ENCODE peak calls at places on chromosomes 6 and 20, in ten cellular contexts. One of them, this sample, is unnamed.
A peak's percentile ranks its signal among the peaks of the same experiment; 100 is the strongest.

GRCh38 chr6:126667728-126668127 is 327.8 kb downstream of the CENPW start:
- DNase-seq in ascending aorta: no peak
- DNase-seq in cardiac fibroblast: no peak
- DNase-seq in NCI-H2171 treated with DMSO at 0.1 percent for 48 hours: no peak
- DNase-seq in effector CD4-positive, alpha-beta T cell: no peak
- DNase-seq in NCI-H510A treated with DMSO at 0.1 percent for 48 hours: no peak
- DNase-seq in endothelial cell: no peak
- DNase-seq in LoVo: no peak
- DNase-seq in stimulated activated CD8-positive, alpha-beta memory T cell treated with anti-CD3 and anti-CD28 coated beads, Interleukin-2, amount 100 ng/mL, for 48 hours: no peak
- DNase-seq in mesothelial cell of epicardium: no peak
- DNase-seq in this sample: no peak

GRCh38 chr20:34979366-34980153 is 23.9 kb downstream of the MYH7B start:
- DNase-seq in NCI-H2171 treated with DMSO at 0.1 percent for 48 hours: no peak
- DNase-seq in cardiac fibroblast: no peak
- DNase-seq in endothelial cell: no peak
- DNase-seq in mesothelial cell of epicardium: no peak
- DNase-seq in stimulated activated CD8-positive, alpha-beta memory T cell treated with anti-CD3 and anti-CD28 coated beads, Interleukin-2, amount 100 ng/mL, for 48 hours: peak; percentile 12
- DNase-seq in NCI-H510A treated with DMSO at 0.1 percent for 48 hours: no peak
- DNase-seq in LoVo: no peak
- DNase-seq in effector CD4-positive, alpha-beta T cell: no peak
- DNase-seq in ascending aorta: no peak
- DNase-seq in this sample: no peak

GRCh38 chr20:24376523-24377085 is 92.8 kb upstream of the SYNDIG1 start:
- DNase-seq in LoVo: no peak
- DNase-seq in ascending aorta: peak; percentile 22
- DNase-seq in NCI-H2171 treated with DMSO at 0.1 percent for 48 hours: no peak
- DNase-seq in effector CD4-positive, alpha-beta T cell: no peak
- DNase-seq in NCI-H510A treated with DMSO at 0.1 percent for 48 hours: no peak
- DNase-seq in endothelial cell: no peak
- DNase-seq in cardiac fibroblast: peak; percentile 56
- DNase-seq in stimulated activated CD8-positive, alpha-beta memory T cell treated with anti-CD3 and anti-CD28 coated beads, Interleukin-2, amount 100 ng/mL, for 48 hours: no peak
- DNase-seq in mesothelial cell of epicardium: no peak
- DNase-seq in this sample: no peak

GRCh38 chr20:51428451-51429143 is 113.9 kb downstream of the NFATC2 start:
- DNase-seq in ascending aorta: peak; percentile 76
- DNase-seq in effector CD4-positive, alpha-beta T cell: no peak
- DNase-seq in NCI-H2171 treated with DMSO at 0.1 percent for 48 hours: no peak
- DNase-seq in stimulated activated CD8-positive, alpha-beta memory T cell treated with anti-CD3 and anti-CD28 coated beads, Interleukin-2, amount 100 ng/mL, for 48 hours: no peak
- DNase-seq in LoVo: no peak
- DNase-seq in mesothelial cell of epicardium: peak; percentile 72
- DNase-seq in NCI-H510A treated with DMSO at 0.1 percent for 48 hours: no peak
- DNase-seq in cardiac fibroblast: peak; percentile 37
- DNase-seq in endothelial cell: peak; percentile 20
- DNase-seq in this sample: no peak

GRCh38 chr20:63092660-63093215 is 86.0 kb upstream of the BHLHE23 start:
- DNase-seq in endothelial cell: no peak
- DNase-seq in cardiac fibroblast: no peak
- DNase-seq in stimulated activated CD8-positive, alpha-beta memory T cell treated with anti-CD3 and anti-CD28 coated beads, Interleukin-2, amount 100 ng/mL, for 48 hours: no peak
- DNase-seq in ascending aorta: peak; percentile 44
- DNase-seq in LoVo: no peak
- DNase-seq in NCI-H510A treated with DMSO at 0.1 percent for 48 hours: no peak
- DNase-seq in NCI-H2171 treated with DMSO at 0.1 percent for 48 hours: no peak
- DNase-seq in mesothelial cell of epicardium: no peak
- DNase-seq in effector CD4-positive, alpha-beta T cell: no peak
- DNase-seq in this sample: no peak

GRCh38 chr6:80134065-80134464 is 27.6 kb downstream of the BCKDHB start:
- DNase-seq in effector CD4-positive, alpha-beta T cell: no peak
- DNase-seq in endothelial cell: no peak
- DNase-seq in NCI-H510A treated with DMSO at 0.1 percent for 48 hours: no peak
- DNase-seq in mesothelial cell of epicardium: no peak
- DNase-seq in NCI-H2171 treated with DMSO at 0.1 percent for 48 hours: no peak
- DNase-seq in cardiac fibroblast: no peak
- DNase-seq in ascending aorta: no peak
- DNase-seq in stimulated activated CD8-positive, alpha-beta memory T cell treated with anti-CD3 and anti-CD28 coated beads, Interleukin-2, amount 100 ng/mL, for 48 hours: no peak
- DNase-seq in LoVo: no peak
- DNase-seq in this sample: no peak

GRCh38 chr6:170024940-170025339 is 265.9 kb downstream of the DLL1 start:
- DNase-seq in mesothelial cell of epicardium: no peak
- DNase-seq in stimulated activated CD8-positive, alpha-beta memory T cell treated with anti-CD3 and anti-CD28 coated beads, Interleukin-2, amount 100 ng/mL, for 48 hours: no peak
- DNase-seq in endothelial cell: no peak
- DNase-seq in cardiac fibroblast: peak; percentile 7
- DNase-seq in effector CD4-positive, alpha-beta T cell: no peak
- DNase-seq in LoVo: no peak
- DNase-seq in NCI-H510A treated with DMSO at 0.1 percent for 48 hours: no peak
- DNase-seq in ascending aorta: peak; percentile 58
- DNase-seq in NCI-H2171 treated with DMSO at 0.1 percent for 48 hours: peak; percentile 48
- DNase-seq in this sample: no peak

GRCh38 chr6:142728910-142729481 is 216.0 kb downstream of the HIVEP2 start:
- DNase-seq in NCI-H510A treated with DMSO at 0.1 percent for 48 hours: no peak
- DNase-seq in endothelial cell: peak; percentile 8
- DNase-seq in stimulated activated CD8-positive, alpha-beta memory T cell treated with anti-CD3 and anti-CD28 coated beads, Interleukin-2, amount 100 ng/mL, for 48 hours: no peak
- DNase-seq in LoVo: peak; percentile 16
- DNase-seq in mesothelial cell of epicardium: no peak
- DNase-seq in effector CD4-positive, alpha-beta T cell: no peak
- DNase-seq in cardiac fibroblast: peak; percentile 87
- DNase-seq in NCI-H2171 treated with DMSO at 0.1 percent for 48 hours: peak; percentile 29
- DNase-seq in ascending aorta: no peak
- DNase-seq in this sample: no peak

GRCh38 chr6:117506180-117506835 is 23.8 kb downstream of the DCBLD1 start:
- DNase-seq in effector CD4-positive, alpha-beta T cell: no peak
- DNase-seq in endothelial cell: no peak
- DNase-seq in stimulated activated CD8-positive, alpha-beta memory T cell treated with anti-CD3 and anti-CD28 coated beads, Interleukin-2, amount 100 ng/mL, for 48 hours: no peak
- DNase-seq in LoVo: no peak
- DNase-seq in cardiac fibroblast: peak; percentile 67
- DNase-seq in NCI-H2171 treated with DMSO at 0.1 percent for 48 hours: no peak
- DNase-seq in ascending aorta: no peak
- DNase-seq in mesothelial cell of epicardium: no peak
- DNase-seq in NCI-H510A treated with DMSO at 0.1 percent for 48 hours: no peak
- DNase-seq in this sample: no peak

GRCh38 chr20:17565164-17565845 is 4.6 kb upstream of the DSTN start:
- DNase-seq in LoVo: no peak
- DNase-seq in mesothelial cell of epicardium: no peak
- DNase-seq in cardiac fibroblast: peak; percentile 48
- DNase-seq in effector CD4-positive, alpha-beta T cell: no peak
- DNase-seq in stimulated activated CD8-positive, alpha-beta memory T cell treated with anti-CD3 and anti-CD28 coated beads, Interleukin-2, amount 100 ng/mL, for 48 hours: no peak
- DNase-seq in NCI-H2171 treated with DMSO at 0.1 percent for 48 hours: no peak
- DNase-seq in ascending aorta: no peak
- DNase-seq in endothelial cell: no peak
- DNase-seq in NCI-H510A treated with DMSO at 0.1 percent for 48 hours: no peak
- DNase-seq in this sample: no peak

GRCh38 chr6:117229870-117230269 is 35.5 kb upstream of the VGLL2 start:
- DNase-seq in stimulated activated CD8-positive, alpha-beta memory T cell treated with anti-CD3 and anti-CD28 coated beads, Interleukin-2, amount 100 ng/mL, for 48 hours: no peak
- DNase-seq in mesothelial cell of epicardium: no peak
- DNase-seq in ascending aorta: no peak
- DNase-seq in NCI-H510A treated with DMSO at 0.1 percent for 48 hours: no peak
- DNase-seq in LoVo: no peak
- DNase-seq in cardiac fibroblast: no peak
- DNase-seq in effector CD4-positive, alpha-beta T cell: no peak
- DNase-seq in endothelial cell: no peak
- DNase-seq in NCI-H2171 treated with DMSO at 0.1 percent for 48 hours: no peak
- DNase-seq in this sample: no peak

GRCh38 chr20:48471176-48471575 is 356.6 kb downstream of the PREX1 start:
- DNase-seq in ascending aorta: no peak
- DNase-seq in NCI-H2171 treated with DMSO at 0.1 percent for 48 hours: no peak
- DNase-seq in stimulated activated CD8-positive, alpha-beta memory T cell treated with anti-CD3 and anti-CD28 coated beads, Interleukin-2, amount 100 ng/mL, for 48 hours: no peak
- DNase-seq in NCI-H510A treated with DMSO at 0.1 percent for 48 hours: no peak
- DNase-seq in effector CD4-positive, alpha-beta T cell: no peak
- DNase-seq in mesothelial cell of epicardium: no peak
- DNase-seq in LoVo: no peak
- DNase-seq in endothelial cell: no peak
- DNase-seq in cardiac fibroblast: no peak
- DNase-seq in this sample: no peak

GRCh38 chr20:53735536-53736050 is 142.0 kb upstream of the ZNF217 start:
- DNase-seq in stimulated activated CD8-positive, alpha-beta memory T cell treated with anti-CD3 and anti-CD28 coated beads, Interleukin-2, amount 100 ng/mL, for 48 hours: no peak
- DNase-seq in LoVo: no peak
- DNase-seq in NCI-H510A treated with DMSO at 0.1 percent for 48 hours: peak; percentile 50
- DNase-seq in NCI-H2171 treated with DMSO at 0.1 percent for 48 hours: peak; percentile 77
- DNase-seq in cardiac fibroblast: peak; percentile 97
- DNase-seq in ascending aorta: no peak
- DNase-seq in effector CD4-positive, alpha-beta T cell: no peak
- DNase-seq in mesothelial cell of epicardium: no peak
- DNase-seq in endothelial cell: no peak
- DNase-seq in this sample: no peak

GRCh38 chr6:157107915-157108651 is 215.2 kb downstream of the TMEM242 start:
- DNase-seq in LoVo: no peak
- DNase-seq in endothelial cell: no peak
- DNase-seq in mesothelial cell of epicardium: no peak
- DNase-seq in NCI-H2171 treated with DMSO at 0.1 percent for 48 hours: no peak
- DNase-seq in NCI-H510A treated with DMSO at 0.1 percent for 48 hours: no peak
- DNase-seq in stimulated activated CD8-positive, alpha-beta memory T cell treated with anti-CD3 and anti-CD28 coated beads, Interleukin-2, amount 100 ng/mL, for 48 hours: no peak
- DNase-seq in effector CD4-positive, alpha-beta T cell: no peak
- DNase-seq in cardiac fibroblast: peak; percentile 95
- DNase-seq in ascending aorta: no peak
- DNase-seq in this sample: no peak

GRCh38 chr6:36642913-36643817 is 35.3 kb upstream of the CDKN1A start:
- DNase-seq in NCI-H2171 treated with DMSO at 0.1 percent for 48 hours: no peak
- DNase-seq in ascending aorta: peak; percentile 96
- DNase-seq in mesothelial cell of epicardium: no peak
- DNase-seq in cardiac fibroblast: peak; percentile 77
- DNase-seq in endothelial cell: no peak
- DNase-seq in LoVo: peak; percentile 90
- DNase-seq in NCI-H510A treated with DMSO at 0.1 percent for 48 hours: no peak
- DNase-seq in stimulated activated CD8-positive, alpha-beta memory T cell treated with anti-CD3 and anti-CD28 coated beads, Interleukin-2, amount 100 ng/mL, for 48 hours: no peak
- DNase-seq in effector CD4-positive, alpha-beta T cell: no peak
- DNase-seq in this sample: no peak

GRCh38 chr6:104682722-104683643 is 176.7 kb downstream of the HACE1 start:
- DNase-seq in endothelial cell: peak; percentile 74
- DNase-seq in LoVo: peak; percentile 48
- DNase-seq in stimulated activated CD8-positive, alpha-beta memory T cell treated with anti-CD3 and anti-CD28 coated beads, Interleukin-2, amount 100 ng/mL, for 48 hours: peak; percentile 51
- DNase-seq in NCI-H2171 treated with DMSO at 0.1 percent for 48 hours: peak; percentile 38
- DNase-seq in ascending aorta: no peak
- DNase-seq in cardiac fibroblast: peak; percentile 78
- DNase-seq in effector CD4-positive, alpha-beta T cell: peak; percentile 55
- DNase-seq in NCI-H510A treated with DMSO at 0.1 percent for 48 hours: peak; percentile 9
- DNase-seq in mesothelial cell of epicardium: peak; percentile 51
- DNase-seq in this sample: peak; percentile 48

GRCh38 chr6:124294572-124294971 is 490.9 kb downstream of the NKAIN2 start:
- DNase-seq in effector CD4-positive, alpha-beta T cell: no peak
- DNase-seq in NCI-H510A treated with DMSO at 0.1 percent for 48 hours: no peak
- DNase-seq in stimulated activated CD8-positive, alpha-beta memory T cell treated with anti-CD3 and anti-CD28 coated beads, Interleukin-2, amount 100 ng/mL, for 48 hours: no peak
- DNase-seq in endothelial cell: no peak
- DNase-seq in cardiac fibroblast: peak; percentile 7
- DNase-seq in LoVo: no peak
- DNase-seq in ascending aorta: no peak
- DNase-seq in mesothelial cell of epicardium: no peak
- DNase-seq in NCI-H2171 treated with DMSO at 0.1 percent for 48 hours: no peak
- DNase-seq in this sample: no peak

GRCh38 chr6:47455533-47456209 is 21.9 kb upstream of the CD2AP start:
- DNase-seq in endothelial cell: no peak
- DNase-seq in cardiac fibroblast: no peak
- DNase-seq in effector CD4-positive, alpha-beta T cell: no peak
- DNase-seq in LoVo: peak; percentile 44
- DNase-seq in ascending aorta: no peak
- DNase-seq in stimulated activated CD8-positive, alpha-beta memory T cell treated with anti-CD3 and anti-CD28 coated beads, Interleukin-2, amount 100 ng/mL, for 48 hours: no peak
- DNase-seq in NCI-H510A treated with DMSO at 0.1 percent for 48 hours: no peak
- DNase-seq in mesothelial cell of epicardium: no peak
- DNase-seq in NCI-H2171 treated with DMSO at 0.1 percent for 48 hours: peak; percentile 64
- DNase-seq in this sample: no peak

GRCh38 chr20:24164360-24164759 is 175.8 kb upstream of the GGTLC1 start:
- DNase-seq in ascending aorta: no peak
- DNase-seq in endothelial cell: peak; percentile 71
- DNase-seq in stimulated activated CD8-positive, alpha-beta memory T cell treated with anti-CD3 and anti-CD28 coated beads, Interleukin-2, amount 100 ng/mL, for 48 hours: peak; percentile 26
- DNase-seq in NCI-H2171 treated with DMSO at 0.1 percent for 48 hours: peak; percentile 15
- DNase-seq in cardiac fibroblast: no peak
- DNase-seq in NCI-H510A treated with DMSO at 0.1 percent for 48 hours: no peak
- DNase-seq in LoVo: no peak
- DNase-seq in effector CD4-positive, alpha-beta T cell: peak; percentile 9
- DNase-seq in mesothelial cell of epicardium: peak; percentile 65
- DNase-seq in this sample: peak; percentile 27

GRCh38 chr6:151806757-151807512 is 547 bp upstream of the ESR1 start:
- DNase-seq in effector CD4-positive, alpha-beta T cell: no peak
- DNase-seq in NCI-H510A treated with DMSO at 0.1 percent for 48 hours: no peak
- DNase-seq in stimulated activated CD8-positive, alpha-beta memory T cell treated with anti-CD3 and anti-CD28 coated beads, Interleukin-2, amount 100 ng/mL, for 48 hours: no peak
- DNase-seq in endothelial cell: peak; percentile 13
- DNase-seq in ascending aorta: no peak
- DNase-seq in NCI-H2171 treated with DMSO at 0.1 percent for 48 hours: no peak
- DNase-seq in cardiac fibroblast: peak; percentile 65
- DNase-seq in mesothelial cell of epicardium: no peak
- DNase-seq in LoVo: no peak
- DNase-seq in this sample: no peak

GRCh38 chr6:116323863-116324262 is 44.1 kb upstream of the TSPYL1 start:
- DNase-seq in cardiac fibroblast: no peak
- DNase-seq in NCI-H510A treated with DMSO at 0.1 percent for 48 hours: no peak
- DNase-seq in endothelial cell: no peak
- DNase-seq in ascending aorta: no peak
- DNase-seq in stimulated activated CD8-positive, alpha-beta memory T cell treated with anti-CD3 and anti-CD28 coated beads, Interleukin-2, amount 100 ng/mL, for 48 hours: no peak
- DNase-seq in NCI-H2171 treated with DMSO at 0.1 percent for 48 hours: no peak
- DNase-seq in LoVo: no peak
- DNase-seq in effector CD4-positive, alpha-beta T cell: no peak
- DNase-seq in mesothelial cell of epicardium: no peak
- DNase-seq in this sample: no peak

GRCh38 chr20:15875446-15875845 is 697.8 kb downstream of the KIF16B start:
- DNase-seq in mesothelial cell of epicardium: no peak
- DNase-seq in LoVo: no peak
- DNase-seq in endothelial cell: no peak
- DNase-seq in NCI-H510A treated with DMSO at 0.1 percent for 48 hours: no peak
- DNase-seq in cardiac fibroblast: no peak
- DNase-seq in stimulated activated CD8-positive, alpha-beta memory T cell treated with anti-CD3 and anti-CD28 coated beads, Interleukin-2, amount 100 ng/mL, for 48 hours: no peak
- DNase-seq in ascending aorta: no peak
- DNase-seq in effector CD4-positive, alpha-beta T cell: no peak
- DNase-seq in NCI-H2171 treated with DMSO at 0.1 percent for 48 hours: peak; percentile 91
- DNase-seq in this sample: no peak

GRCh38 chr20:58184984-58185383 is 43.5 kb downstream of the ANKRD60 start:
- DNase-seq in NCI-H510A treated with DMSO at 0.1 percent for 48 hours: no peak
- DNase-seq in cardiac fibroblast: no peak
- DNase-seq in mesothelial cell of epicardium: no peak
- DNase-seq in NCI-H2171 treated with DMSO at 0.1 percent for 48 hours: no peak
- DNase-seq in effector CD4-positive, alpha-beta T cell: no peak
- DNase-seq in endothelial cell: no peak
- DNase-seq in ascending aorta: no peak
- DNase-seq in LoVo: no peak
- DNase-seq in stimulated activated CD8-positive, alpha-beta memory T cell treated with anti-CD3 and anti-CD28 coated beads, Interleukin-2, amount 100 ng/mL, for 48 hours: no peak
- DNase-seq in this sample: no peak

GRCh38 chr20:34302312-34302722 is 838 bp downstream of the AHCY start:
- DNase-seq in stimulated activated CD8-positive, alpha-beta memory T cell treated with anti-CD3 and anti-CD28 coated beads, Interleukin-2, amount 100 ng/mL, for 48 hours: no peak
- DNase-seq in mesothelial cell of epicardium: no peak
- DNase-seq in NCI-H2171 treated with DMSO at 0.1 percent for 48 hours: no peak
- DNase-seq in cardiac fibroblast: peak; percentile 58
- DNase-seq in NCI-H510A treated with DMSO at 0.1 percent for 48 hours: peak; percentile 18
- DNase-seq in effector CD4-positive, alpha-beta T cell: no peak
- DNase-seq in ascending aorta: no peak
- DNase-seq in LoVo: peak; percentile 6
- DNase-seq in endothelial cell: no peak
- DNase-seq in this sample: no peak

GRCh38 chr6:45439861-45440388 is 62.2 kb upstream of the SUPT3H start:
- DNase-seq in cardiac fibroblast: no peak
- DNase-seq in LoVo: no peak
- DNase-seq in NCI-H510A treated with DMSO at 0.1 percent for 48 hours: no peak
- DNase-seq in effector CD4-positive, alpha-beta T cell: no peak
- DNase-seq in mesothelial cell of epicardium: no peak
- DNase-seq in stimulated activated CD8-positive, alpha-beta memory T cell treated with anti-CD3 and anti-CD28 coated beads, Interleukin-2, amount 100 ng/mL, for 48 hours: no peak
- DNase-seq in NCI-H2171 treated with DMSO at 0.1 percent for 48 hours: no peak
- DNase-seq in ascending aorta: no peak
- DNase-seq in endothelial cell: no peak
- DNase-seq in this sample: no peak

GRCh38 chr6:132412656-132413500 is 11.6 kb upstream of the MOXD1 start:
- DNase-seq in NCI-H2171 treated with DMSO at 0.1 percent for 48 hours: no peak
- DNase-seq in NCI-H510A treated with DMSO at 0.1 percent for 48 hours: no peak
- DNase-seq in mesothelial cell of epicardium: no peak
- DNase-seq in LoVo: no peak
- DNase-seq in effector CD4-positive, alpha-beta T cell: no peak
- DNase-seq in ascending aorta: no peak
- DNase-seq in stimulated activated CD8-positive, alpha-beta memory T cell treated with anti-CD3 and anti-CD28 coated beads, Interleukin-2, amount 100 ng/mL, for 48 hours: no peak
- DNase-seq in endothelial cell: no peak
- DNase-seq in cardiac fibroblast: peak; percentile 74
- DNase-seq in this sample: no peak

GRCh38 chr6:106512048-106512957 is 117.0 kb downstream of the RTN4IP1 start:
- DNase-seq in endothelial cell: peak; percentile 52
- DNase-seq in stimulated activated CD8-positive, alpha-beta memory T cell treated with anti-CD3 and anti-CD28 coated beads, Interleukin-2, amount 100 ng/mL, for 48 hours: peak; percentile 62
- DNase-seq in mesothelial cell of epicardium: peak; percentile 57
- DNase-seq in NCI-H2171 treated with DMSO at 0.1 percent for 48 hours: peak; percentile 18
- DNase-seq in LoVo: peak; percentile 67
- DNase-seq in effector CD4-positive, alpha-beta T cell: peak; percentile 74
- DNase-seq in NCI-H510A treated with DMSO at 0.1 percent for 48 hours: no peak
- DNase-seq in cardiac fibroblast: peak; percentile 52
- DNase-seq in ascending aorta: peak; percentile 75
- DNase-seq in this sample: peak; percentile 84

GRCh38 chr20:50834599-50835005 is 39.7 kb downstream of the BCAS4 start:
- DNase-seq in NCI-H510A treated with DMSO at 0.1 percent for 48 hours: no peak
- DNase-seq in endothelial cell: no peak
- DNase-seq in effector CD4-positive, alpha-beta T cell: no peak
- DNase-seq in cardiac fibroblast: peak; percentile 64
- DNase-seq in LoVo: peak; percentile 41
- DNase-seq in mesothelial cell of epicardium: no peak
- DNase-seq in NCI-H2171 treated with DMSO at 0.1 percent for 48 hours: no peak
- DNase-seq in stimulated activated CD8-positive, alpha-beta memory T cell treated with anti-CD3 and anti-CD28 coated beads, Interleukin-2, amount 100 ng/mL, for 48 hours: no peak
- DNase-seq in ascending aorta: no peak
- DNase-seq in this sample: no peak

This sample was measured in immature natural killer cell.